ENCODE peak calls at places on chromosomes 5 and 9, in eight cellular contexts. U, V, C, X, Z, I, T and R are unnamed samples.

GRCh38 chr5:81631124-81631523 is 119.8 kb downstream of the SSBP2 start:
- DNase-seq in U (peak), V (no peak), C (no peak), X (no peak), Z (no peak), I (no peak), T (no peak), R (no peak)

GRCh38 chr5:98997000-98997399 is 68.2 kb upstream of the CHD1 start:
- DNase-seq in U (no peak), V (no peak), C (no peak), X (peak), Z (no peak), I (no peak), T (no peak), R (no peak)

GRCh38 chr5:34597034-34597433 is 59.1 kb upstream of the RAI14 start:
- DNase-seq in U (no peak), V (no peak), C (no peak), X (no peak), Z (no peak), I (no peak), T (no peak), R (no peak)

GRCh38 chr5:157357823-157358222 is 91.9 kb downstream of the CYFIP2 start:
- DNase-seq in U (no peak), V (no peak), C (no peak), X (no peak), Z (no peak), I (no peak), T (no peak), R (no peak)

GRCh38 chr5:1749346-1750124 is 50.1 kb downstream of the MRPL36 start:
- DNase-seq in U (no peak), V (no peak), C (peak), X (no peak), Z (no peak), I (no peak), T (no peak), R (peak)

GRCh38 chr9:78986446-78986845 is 585.3 kb upstream of the TLE4 start:
- DNase-seq in U (no peak), V (no peak), C (no peak), X (no peak), Z (no peak), I (no peak), T (no peak), R (no peak)

GRCh38 chr9:33139421-33140228 is 27.5 kb downstream of the B4GALT1 start:
- DNase-seq in U (no peak), V (peak), C (peak), X (peak), Z (peak), I (no peak), T (peak), R (peak)

GRCh38 chr5:115424446-115424845 is 120.1 kb downstream of the FEM1C start:
- DNase-seq in U (no peak), V (no peak), C (no peak), X (no peak), Z (no peak), I (no peak), T (no peak), R (no peak)

GRCh38 chr5:159345336-159345735 is 15.0 kb upstream of the IL12B start:
- DNase-seq in U (peak), V (no peak), C (no peak), X (no peak), Z (no peak), I (no peak), T (no peak), R (peak)

GRCh38 chr9:138043411-138044345 is 166.1 kb downstream of the CACNA1B start:
- DNase-seq in U (no peak), V (no peak), C (no peak), X (no peak), Z (no peak), I (no peak), T (peak), R (no peak)

GRCh38 chr9:68690088-68690487 is 15.0 kb upstream of the PIP5K1B start:
- DNase-seq in U (no peak), V (peak), C (peak), X (peak), Z (no peak), I (no peak), T (no peak), R (peak)

GRCh38 chr9:88976186-88976887 is 14.9 kb upstream of the S1PR3 start:
- DNase-seq in U (no peak), V (no peak), C (no peak), X (no peak), Z (no peak), I (no peak), T (no peak), R (no peak)

GRCh38 chr9:125650271-125650737 is 56.7 kb downstream of the MAPKAP1 start:
- DNase-seq in U (no peak), V (no peak), C (no peak), X (peak), Z (no peak), I (no peak), T (peak), R (no peak)

GRCh38 chr5:83927140-83927733 is 206.6 kb upstream of the HAPLN1 start:
- DNase-seq in U (peak), V (peak), C (peak), X (peak), Z (no peak), I (peak), T (peak), R (no peak)

GRCh38 chr9:102069969-102070368 is 331.5 kb upstream of the GRIN3A start:
- DNase-seq in U (no peak), V (no peak), C (no peak), X (peak), Z (no peak), I (no peak), T (no peak), R (no peak)

GRCh38 chr9:93807166-93808013 is 147.8 kb downstream of the BARX1 start:
- DNase-seq in U (no peak), V (no peak), C (no peak), X (no peak), Z (no peak), I (no peak), T (peak), R (no peak)

GRCh38 chr9:3288686-3289085 is 237.1 kb downstream of the RFX3 start:
- DNase-seq in U (no peak), V (no peak), C (no peak), X (no peak), Z (no peak), I (no peak), T (no peak), R (no peak)

GRCh38 chr9:88605500-88606172 is 70.7 kb downstream of the NXNL2 start:
- DNase-seq in U (no peak), V (no peak), C (no peak), X (peak), Z (no peak), I (no peak), T (no peak), R (no peak)

GRCh38 chr5:126610163-126610562 is 9.4 kb downstream of the PHAX start:
- DNase-seq in U (no peak), V (no peak), C (no peak), X (no peak), Z (no peak), I (no peak), T (no peak), R (no peak)

GRCh38 chr5:126610616-126611015 is 9.9 kb downstream of the PHAX start:
- DNase-seq in U (no peak), V (no peak), C (no peak), X (no peak), Z (no peak), I (no peak), T (no peak), R (no peak)

GRCh38 chr5:126614189-126614588 is 13.4 kb downstream of the PHAX start:
- DNase-seq in U (peak), V (no peak), C (no peak), X (no peak), Z (no peak), I (no peak), T (no peak), R (no peak)

GRCh38 chr5:126619781-126620180 is 19.0 kb downstream of the PHAX start:
- DNase-seq in U (no peak), V (no peak), C (no peak), X (peak), Z (no peak), I (no peak), T (no peak), R (no peak)

GRCh38 chr5:126615286-126615685 is 14.5 kb downstream of the PHAX start:
- DNase-seq in U (peak), V (no peak), C (no peak), X (no peak), Z (no peak), I (no peak), T (peak), R (no peak)
- TF ChIP-seq CTCF in U (peak), V (no peak), C (no peak), X (no peak), Z (no peak), I (no peak), T (peak), R (no peak)

GRCh38 chr9:84874583-84874982 is 205.1 kb downstream of the NTRK2 start:
- DNase-seq in U (peak), V (no peak), C (no peak), X (no peak), Z (no peak), I (peak), T (no peak), R (no peak)

GRCh38 chr9:84875193-84875592 is 205.7 kb downstream of the NTRK2 start:
- DNase-seq in U (no peak), V (no peak), C (no peak), X (no peak), Z (no peak), I (no peak), T (no peak), R (no peak)

DNA sequence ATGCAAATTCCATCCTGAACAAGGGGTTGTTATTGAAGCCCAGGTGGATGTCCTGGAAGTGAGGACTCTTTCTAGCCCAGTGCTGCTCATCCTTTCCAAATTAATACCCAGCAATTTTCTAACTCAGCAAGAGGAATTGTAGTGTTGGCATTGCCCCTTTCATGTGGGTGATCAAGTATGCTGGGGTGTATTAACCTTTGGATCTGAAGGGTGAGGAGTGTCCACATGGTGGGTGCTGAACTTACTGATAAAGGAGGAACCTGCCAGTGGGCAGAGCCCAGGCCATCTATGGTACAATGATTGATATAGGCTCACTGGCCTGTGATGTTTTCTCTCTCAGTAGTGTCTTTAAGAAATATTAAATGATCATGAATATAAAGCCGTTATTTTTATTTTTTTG is 210.1 kb downstream of the NTRK2 start:
- DNase-seq in U (no peak), V (no peak), C (no peak), X (no peak), Z (no peak), I (no peak), T (no peak), R (no peak)
- TF ChIP-seq CTCF in U (no peak), V (no peak), C (no peak), X (no peak), Z (no peak), I (no peak), T (no peak), R (no peak)

GRCh38 chr5:38752622-38753021 is 93.2 kb upstream of the OSMR start:
- DNase-seq in U (no peak), V (no peak), C (no peak), X (no peak), Z (no peak), I (no peak), T (no peak), R (no peak)

GRCh38 chr5:38749861-38750260 is 96.0 kb upstream of the OSMR start:
- DNase-seq in U (no peak), V (no peak), C (no peak), X (no peak), Z (no peak), I (no peak), T (no peak), R (no peak)

GRCh38 chr5:38755171-38755570 is 90.6 kb upstream of the OSMR start:
- DNase-seq in U (no peak), V (no peak), C (no peak), X (peak), Z (peak), I (no peak), T (no peak), R (no peak)

GRCh38 chr5:38753776-38754175 is 92.0 kb upstream of the OSMR start:
- DNase-seq in U (no peak), V (no peak), C (no peak), X (no peak), Z (no peak), I (no peak), T (no peak), R (no peak)

DNA sequence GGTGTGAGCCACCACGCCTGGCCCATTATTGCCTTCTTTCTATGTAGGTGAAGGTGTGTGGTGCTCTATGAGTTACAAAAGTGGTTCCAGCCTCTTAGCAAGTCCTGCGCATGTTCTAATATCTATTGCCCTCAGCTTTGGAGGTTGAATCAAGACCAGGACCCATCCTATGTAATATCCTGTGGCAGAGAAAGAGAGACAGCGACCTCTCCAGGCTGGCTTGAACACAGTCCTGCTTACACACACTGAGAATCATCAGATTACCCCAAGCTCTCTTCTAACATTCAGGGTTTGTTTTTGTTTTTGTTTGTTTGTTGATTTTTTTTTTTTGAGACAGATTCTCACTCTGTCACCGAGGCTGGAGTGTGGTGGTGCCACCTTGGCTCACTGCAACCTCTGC is 94.7 kb upstream of the OSMR start:
- DNase-seq in U (no peak), V (no peak), C (no peak), X (peak), Z (no peak), I (no peak), T (no peak), R (no peak)
- TF ChIP-seq CTCF in U (no peak), V (no peak), C (no peak), X (peak), Z (peak), I (no peak), T (no peak), R (no peak)

DNA sequence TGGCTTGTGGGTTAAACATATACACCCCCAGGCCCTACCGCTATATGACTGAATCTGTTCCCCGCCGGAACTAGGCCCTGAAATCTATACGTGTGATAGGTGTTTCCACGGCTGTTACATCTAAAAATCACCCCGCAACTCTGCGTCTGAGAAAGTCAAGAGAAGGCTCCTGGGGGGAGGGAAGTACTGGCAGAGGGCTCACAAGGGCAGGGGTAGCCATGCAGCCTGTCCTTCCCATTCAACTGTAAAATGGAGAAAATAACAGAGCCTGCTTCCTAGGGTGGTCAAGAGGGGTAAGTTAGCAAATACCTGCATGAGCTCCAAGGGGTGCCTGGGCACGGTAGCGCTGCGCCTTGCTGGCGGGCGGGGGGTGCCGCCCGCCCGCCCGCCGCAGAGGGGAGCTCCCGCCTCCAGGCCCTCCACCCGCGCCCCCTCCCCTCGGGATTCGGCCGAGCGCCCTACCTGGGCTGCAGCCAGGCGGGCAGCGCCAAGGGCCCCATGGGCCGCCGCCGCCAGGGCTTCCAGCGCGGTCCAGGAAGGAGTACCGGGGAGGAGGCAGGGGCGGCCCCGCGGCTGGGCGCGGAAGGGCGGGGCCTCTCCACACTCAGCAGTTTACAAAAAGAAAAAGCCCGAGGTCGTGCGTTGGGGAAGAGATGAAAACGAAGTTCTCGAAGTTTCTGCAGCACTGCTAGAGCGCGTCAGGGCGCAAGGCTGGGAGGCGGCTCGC is at the start of gene HACD4:
- DNase-seq in U (no peak), V (peak), C (peak), X (peak), Z (no peak), I (peak), T (peak), R (peak)
- TF ChIP-seq CTCF in U (no peak), V (peak), C (no peak), X (no peak), Z (no peak), I (no peak), T (no peak), R (no peak)

GRCh38 chr5:4700082-4700481 is 440.0 kb upstream of the ADAMTS16 start:
- DNase-seq in U (peak), V (peak), C (peak), X (peak), Z (no peak), I (peak), T (no peak), R (no peak)
- TF ChIP-seq CTCF in U (peak), V (peak), C (peak), X (peak), Z (no peak), I (peak), T (no peak), R (no peak)

DNA sequence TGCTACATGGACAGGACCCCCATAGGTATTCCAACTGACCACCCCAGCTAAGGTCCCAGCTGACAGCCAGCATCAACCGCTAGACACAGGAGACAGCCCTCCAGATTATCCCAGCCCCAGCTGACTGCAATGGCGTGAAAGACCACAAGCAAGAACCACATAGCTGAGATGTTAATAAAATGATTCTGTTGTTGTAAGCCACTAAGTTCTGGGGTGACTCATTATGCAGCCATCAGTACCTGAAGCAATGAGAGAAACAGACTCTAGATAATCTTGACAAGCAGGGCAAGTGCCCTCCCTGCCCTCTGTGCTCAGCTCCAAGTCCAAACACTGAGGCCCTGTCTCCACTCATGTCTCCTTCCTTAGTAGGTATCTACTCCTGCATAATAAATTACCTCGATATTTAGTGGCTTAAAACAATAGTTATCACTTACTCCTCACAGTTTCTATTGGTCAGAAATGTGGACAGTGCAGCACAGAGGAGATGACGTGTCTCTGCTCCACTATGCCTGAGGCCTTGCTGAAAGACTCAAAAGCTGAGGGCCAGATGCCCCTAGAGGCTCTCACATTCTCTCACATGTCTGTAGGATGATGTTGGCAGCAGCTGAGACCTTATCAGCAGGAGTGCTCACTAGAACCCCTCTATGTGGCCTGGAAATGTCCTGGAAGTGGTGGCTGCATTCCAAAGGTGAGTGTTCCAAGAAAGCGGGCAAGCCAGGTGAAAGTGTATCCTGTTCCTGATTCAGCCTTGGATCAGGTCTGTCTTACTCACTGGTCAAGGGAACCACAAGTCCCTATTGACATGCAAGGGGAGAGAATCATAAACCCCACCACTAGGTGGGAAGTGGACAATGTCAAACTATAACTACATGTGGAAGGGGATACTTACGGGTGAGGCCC is 2.5 kb downstream of the MGAT1 start:
- DNase-seq in U (no peak), V (no peak), C (no peak), X (peak), Z (peak), I (no peak), T (no peak), R (no peak)
- TF ChIP-seq CTCF in U (peak), V (no peak), C (no peak), X (peak), Z (peak), I (no peak), T (no peak), R (no peak)

DNA sequence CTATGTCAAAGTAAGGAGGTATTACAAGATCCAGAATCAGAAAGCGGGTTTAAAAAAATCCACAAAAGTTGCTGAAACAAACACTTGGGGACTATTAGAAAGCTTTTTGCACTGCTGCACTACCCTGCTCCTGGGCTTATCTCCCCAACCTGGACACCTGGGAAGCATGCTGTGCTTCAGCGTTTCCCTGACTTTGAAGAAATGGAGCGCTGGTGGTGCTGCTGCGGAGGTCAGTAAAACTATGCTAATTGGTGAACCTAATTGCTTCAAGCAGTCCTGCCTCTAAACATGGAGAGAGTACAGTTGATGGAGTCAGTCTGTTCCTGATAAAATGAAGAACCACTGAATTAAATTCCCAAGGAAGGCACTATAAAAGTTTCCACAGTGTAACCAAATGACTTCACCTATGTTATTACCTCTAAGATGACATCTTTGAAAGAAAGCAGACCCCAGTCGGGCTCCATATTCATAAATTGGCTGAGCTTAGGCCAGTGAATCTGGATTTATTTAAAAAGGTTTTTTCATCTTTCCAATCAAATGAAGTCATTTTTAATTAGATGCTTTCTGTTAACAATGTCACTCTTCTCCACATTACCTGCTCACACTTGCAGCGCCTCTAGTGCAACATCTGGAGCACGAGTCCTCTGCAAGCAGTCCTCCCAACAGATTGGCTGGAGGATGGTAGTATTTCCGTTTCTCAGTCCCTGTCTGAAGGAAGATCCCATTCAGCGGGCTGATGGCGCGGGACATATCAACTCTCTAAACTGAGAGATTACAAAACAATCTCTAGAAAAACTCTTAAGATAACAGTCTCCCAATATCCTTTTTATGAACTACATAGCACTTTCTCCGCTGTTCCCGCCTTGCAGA is 11.5 kb downstream of the NR2F1-AS1 start:
- DNase-seq in U (no peak), V (no peak), C (no peak), X (peak), Z (no peak), I (no peak), T (no peak), R (no peak)
- TF ChIP-seq CTCF in U (no peak), V (no peak), C (no peak), X (peak), Z (no peak), I (no peak), T (no peak), R (no peak)